ENCODE peak calls at places on chromosome 9, in four cellular contexts. G, V, S and E are unnamed samples.

GRCh38 chr9:106146886-106147285 is 452.5 kb downstream of the TMEM38B start:
- DNase-seq in G (no peak), V (no peak), S (no peak), E (no peak)

GRCh38 chr9:7366121-7366520 is 433.5 kb downstream of the DMAC1 start:
- DNase-seq in G (no peak), V (no peak), S (no peak), E (no peak)

GRCh38 chr9:128211551-128212281 is 8.5 kb downstream of the DNM1 start:
- DNase-seq in G (no peak), V (no peak), S (no peak), E (no peak)

GRCh38 chr9:110996436-110997224 is 41.6 kb downstream of the LPAR1 start:
- DNase-seq in G (no peak), V (no peak), S (no peak), E (peak; percentile 79)

GRCh38 chr9:131382850-131383729 is 10.8 kb upstream of the PRRC2B start:
- DNase-seq in G (no peak), V (no peak), S (peak; percentile 77), E (peak; percentile 83)

GRCh38 chr9:113613815-113614413 is 150.4 kb downstream of the RGS3 start:
- DNase-seq in G (no peak), V (no peak), S (no peak), E (no peak)

GRCh38 chr9:111356567-111357244 is 26.7 kb upstream of the OR2K2 start:
- DNase-seq in G (no peak), V (no peak), S (no peak), E (peak; percentile 92)

GRCh38 chr9:109977521-109977920 is 197.5 kb downstream of the PALM2AKAP2 start:
- DNase-seq in G (no peak), V (no peak), S (no peak), E (no peak)

GRCh38 chr9:128912270-128912853 is 8.4 kb upstream of the PHYHD1 start:
- DNase-seq in G (no peak), V (no peak), S (no peak), E (peak; percentile 88)

GRCh38 chr9:89350988-89351557 is 32.8 kb downstream of the SECISBP2 start:
- DNase-seq in G (no peak), V (no peak), S (no peak), E (no peak)

GRCh38 chr9:120925535-120926396 is 830 bp downstream of the TRAF1 start:
- DNase-seq in G (no peak), V (no peak), S (no peak), E (peak; percentile 89)